ENCODE peak calls at places on chromosomes 5 and 9, in seven cellular contexts. L is RWPE1, Y is OCI-LY7, C is mesothelial cell of epicardium, T is HFF-Myc, H is left ventricle myocardium inferior, D is Calu3. E is an unnamed sample.

GRCh38 chr9:8486095-8486494 is 686.5 kb upstream of the DMAC1 start:
- DNase-seq in L (no peak), Y (no peak), C (no peak), T (no peak), H (no peak), D (peak; percentile 1), E (peak; percentile 3)

GRCh38 chr9:91795500-91796241 is 154.4 kb downstream of the ROR2 start:
- DNase-seq in L (peak; percentile 57), Y (no peak), C (peak; percentile 22), T (no peak), H (no peak), D (no peak), E (no peak)

GRCh38 chr9:136754059-136754572 is 3.9 kb downstream of the LCN8 start:
- DNase-seq in L (no peak), Y (no peak), C (no peak), T (no peak), H (no peak), D (no peak), E (no peak)

GRCh38 chr9:113876806-113877236 is 712 bp downstream of the ZNF618 start:
- DNase-seq in L (no peak), Y (peak; percentile 48), C (no peak), T (no peak), H (no peak), D (no peak), E (no peak)

GRCh38 chr5:9052421-9052820 is 493.5 kb downstream of the SEMA5A start:
- DNase-seq in L (no peak), Y (no peak), C (no peak), T (no peak), H (no peak), D (no peak), E (no peak)

GRCh38 chr5:74402553-74402952 is 238.0 kb downstream of the ENC1 start:
- DNase-seq in L (no peak), Y (no peak), C (no peak), T (no peak), H (no peak), D (no peak), E (no peak)

GRCh38 chr5:77518304-77518703 is 26.2 kb upstream of the WDR41 start:
- DNase-seq in L (peak; percentile 27), Y (peak; percentile 28), C (no peak), T (no peak), H (no peak), D (peak; percentile 6), E (no peak)

GRCh38 chr9:136231478-136232297 is 13.9 kb downstream of the QSOX2 start:
- DNase-seq in L (no peak), Y (no peak), C (no peak), T (no peak), H (no peak), D (no peak), E (no peak)

GRCh38 chr5:178455480-178455835 is 134.7 kb downstream of the COL23A1 start:
- DNase-seq in L (no peak), Y (no peak), C (no peak), T (no peak), H (no peak), D (no peak), E (no peak)

GRCh38 chr5:113255579-113256210 is 179.1 kb downstream of the TSSK1B start:
- DNase-seq in L (no peak), Y (no peak), C (no peak), T (no peak), H (no peak), D (no peak), E (no peak)

GRCh38 chr9:75612754-75613153 is 277.7 kb upstream of the PCSK5 start:
- DNase-seq in L (no peak), Y (peak; percentile 74), C (no peak), T (no peak), H (no peak), D (no peak), E (no peak)

GRCh38 chr5:95861858-95862561 is 39.5 kb upstream of the GLRX start:
- DNase-seq in L (peak; percentile 91), Y (no peak), C (no peak), T (no peak), H (no peak), D (peak; percentile 44), E (peak; percentile 63)

GRCh38 chr9:136147890-136148714 is 29.4 kb upstream of the TMEM250 start:
- DNase-seq in L (no peak), Y (no peak), C (no peak), T (no peak), H (no peak), D (no peak), E (no peak)

GRCh38 chr5:56814963-56815656 is at the start of gene MAP3K1:
- DNase-seq in L (peak; percentile 89), Y (peak; percentile 88), C (peak; percentile 84), T (peak; percentile 27), H (peak; percentile 82), D (peak; percentile 92), E (no peak)

GRCh38 chr5:39494099-39494498 is 69.3 kb upstream of the DAB2 start:
- DNase-seq in L (no peak), Y (no peak), C (no peak), T (no peak), H (no peak), D (no peak), E (no peak)

GRCh38 chr5:169765176-169765575 is 128.1 kb downstream of the DOCK2 start:
- DNase-seq in L (peak; percentile 34), Y (no peak), C (no peak), T (no peak), H (no peak), D (no peak), E (no peak)

GRCh38 chr5:148739524-148739923 is 85.2 kb upstream of the HTR4 start:
- DNase-seq in L (no peak), Y (no peak), C (no peak), T (no peak), H (no peak), D (peak; percentile 64), E (no peak)

GRCh38 chr5:10704949-10705621 is 55.9 kb downstream of the DAP start:
- DNase-seq in L (peak; percentile 55), Y (no peak), C (no peak), T (peak; percentile 75), H (no peak), D (peak; percentile 6), E (no peak)

GRCh38 chr5:144205141-144205551 is 34.5 kb downstream of the KCTD16 start:
- DNase-seq in L (no peak), Y (no peak), C (peak; percentile 69), T (no peak), H (peak; percentile 17), D (peak; percentile 22), E (no peak)

GRCh38 chr5:673837-674629 is 19.1 kb downstream of the TPPP start:
- DNase-seq in L (no peak), Y (no peak), C (no peak), T (no peak), H (peak; percentile 65), D (no peak), E (no peak)

GRCh38 chr9:3758816-3759576 is 233.2 kb upstream of the RFX3 start:
- DNase-seq in L (no peak), Y (no peak), C (no peak), T (no peak), H (no peak), D (no peak), E (no peak)

GRCh38 chr9:3756071-3756470 is 230.3 kb upstream of the RFX3 start:
- DNase-seq in L (no peak), Y (no peak), C (no peak), T (no peak), H (no peak), D (no peak), E (no peak)

GRCh38 chr9:3762076-3762475 is 236.3 kb upstream of the RFX3 start:
- DNase-seq in L (no peak), Y (no peak), C (no peak), T (no peak), H (no peak), D (no peak), E (no peak)

GRCh38 chr9:3760031-3760430 is 234.2 kb upstream of the RFX3 start:
- DNase-seq in L (peak; percentile 36), Y (no peak), C (no peak), T (no peak), H (no peak), D (peak; percentile 31), E (no peak)
- TF ChIP-seq CTCF in L (no peak), Y (no peak), C (no peak), T (no peak), H (no peak), D (no peak), E (no peak)

GRCh38 chr5:107005161-107005560 is 665.6 kb downstream of the EFNA5 start:
- DNase-seq in L (no peak), Y (no peak), C (no peak), T (no peak), H (no peak), D (no peak), E (no peak)
- TF ChIP-seq CTCF in L (no peak), Y (no peak), C (no peak), T (no peak), H (no peak), D (no peak), E (no peak)

DNA sequence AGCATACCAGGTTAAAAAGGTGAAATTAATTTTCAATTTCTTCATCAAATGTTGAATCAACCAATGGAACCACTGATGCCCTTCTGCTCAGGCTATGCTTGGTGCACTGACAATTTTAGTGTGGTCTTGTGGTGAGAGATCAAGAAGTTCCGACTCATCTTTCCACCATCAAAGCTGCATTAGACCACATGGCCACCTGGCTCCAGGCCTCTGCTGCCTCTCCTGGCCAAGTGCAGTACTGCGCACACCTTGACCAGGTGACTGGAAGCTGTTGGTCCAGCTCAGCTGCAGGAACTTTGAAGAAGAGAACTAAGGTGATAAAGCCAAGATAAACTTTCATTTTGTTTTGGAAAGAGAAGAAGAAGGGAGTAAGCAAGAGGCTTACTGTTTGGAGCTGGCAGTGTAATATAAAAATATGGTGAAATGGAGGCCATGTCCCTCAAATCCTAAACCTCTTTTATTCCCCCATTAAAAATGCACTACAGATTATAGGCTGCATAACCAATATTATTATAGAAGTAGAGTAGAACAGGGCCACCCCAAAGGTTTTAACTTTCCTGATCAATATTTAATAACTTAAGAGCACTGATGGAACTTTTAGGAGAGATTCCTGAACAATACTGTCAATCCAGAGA is 315.5 kb upstream of the C9orf72 start:
- DNase-seq in L (peak; percentile 36), Y (peak; percentile 43), C (no peak), T (peak; percentile 3), H (no peak), D (peak; percentile 70), E (no peak)
- TF ChIP-seq CTCF in L (peak; percentile 85), Y (peak; percentile 86), C (peak; percentile 32), T (peak; percentile 81), H (peak; percentile 53), D (peak; percentile 72), E (peak; percentile 42)

DNA sequence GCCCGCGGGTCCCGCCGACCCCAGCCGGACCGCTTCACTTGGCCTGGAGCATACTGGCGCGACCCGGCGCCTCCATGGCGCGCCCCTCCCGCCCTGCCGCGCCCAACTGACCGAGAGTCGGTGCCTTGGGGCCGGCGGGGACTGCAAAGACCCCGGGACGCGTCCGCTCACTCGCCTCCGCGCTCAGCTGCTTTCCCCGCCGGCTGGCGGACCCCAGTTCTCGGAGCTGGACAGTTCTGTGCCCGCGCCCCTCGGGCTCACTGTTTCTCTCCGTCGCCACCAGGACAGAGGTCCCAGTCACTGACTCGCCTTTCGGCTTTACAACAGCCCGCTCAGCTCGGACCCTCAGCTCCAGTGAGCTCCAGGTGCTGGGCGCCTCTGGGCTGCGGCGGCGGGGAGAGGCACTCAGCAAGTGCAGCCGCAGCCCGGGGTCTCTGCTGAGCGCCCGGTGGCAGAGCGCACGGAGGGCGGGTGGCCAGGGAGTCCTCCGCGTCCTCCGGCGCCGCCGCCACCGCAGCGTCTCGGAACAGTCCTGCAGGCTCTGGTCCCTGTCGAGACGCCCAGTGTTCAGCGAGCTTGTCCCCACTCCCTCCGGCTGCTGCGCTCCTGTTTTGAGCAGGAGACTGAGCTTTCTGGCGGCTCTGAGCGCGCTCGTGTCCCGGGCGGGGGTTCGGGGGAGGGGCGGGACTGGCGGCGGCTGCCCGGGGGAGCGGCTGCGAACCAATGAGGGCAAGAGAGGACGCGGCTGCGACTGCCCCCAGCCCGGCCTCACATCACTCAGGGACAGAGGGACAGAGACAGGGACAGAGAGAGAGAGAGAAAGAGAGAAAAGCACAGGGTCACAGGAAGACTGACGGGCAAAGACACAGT is at the start of gene SMIM32:
- DNase-seq in L (no peak), Y (no peak), C (peak; percentile 66), T (no peak), H (no peak), D (peak; percentile 56), E (no peak)
- TF ChIP-seq CTCF in L (no peak), Y (no peak), C (no peak), T (no peak), H (no peak), D (no peak), E (no peak)

E was measured in AG09309.